ENCODE peak calls at places on chromosomes 4 and X, in nine cellular contexts. G, V, S, Q, K, J, T, D and R are unnamed samples.
A peak's percentile ranks its signal among the peaks of the same experiment; 100 is the strongest.

GRCh38 chr4:17787315-17787714 is 5.9 kb upstream of the FAM184B start:
- DNase-seq in S (no peak), Q (peak; percentile 78), K (no peak), J (no peak), D (no peak), V (peak; percentile 63), G (no peak), T (no peak), R (no peak)

GRCh38 chr4:4704267-4704666 is 155.2 kb upstream of the MSX1 start:
- DNase-seq in S (no peak), J (no peak), V (peak; percentile 86), T (no peak), Q (peak; percentile 41), K (no peak), G (no peak), D (no peak), R (no peak)

GRCh38 chr4:23041501-23041900 is 348.8 kb downstream of the GBA3 start:
- DNase-seq in K (no peak), V (no peak), Q (no peak), G (no peak), J (no peak), S (no peak), T (no peak), D (no peak), R (no peak)

GRCh38 chr4:81427605-81427922 is 44.1 kb downstream of the RASGEF1B start:
- DNase-seq in T (peak; percentile 4), Q (no peak), K (no peak), D (no peak), V (peak; percentile 7), J (no peak), G (no peak), S (no peak), R (no peak)

GRCh38 chr4:55824865-55825264 is 5.3 kb downstream of the EXOC1L start:
- DNase-seq in K (no peak), Q (no peak), V (no peak), J (no peak), D (no peak), S (no peak), G (no peak), T (no peak), R (no peak)

GRCh38 chr4:72569719-72570235 is 756 bp upstream of the ADAMTS3 start:
- DNase-seq in V (peak; percentile 37), T (no peak), D (no peak), J (no peak), S (no peak), G (no peak), K (no peak), Q (peak; percentile 17), R (no peak)

GRCh38 chr4:13547563-13548041 is 3.3 kb upstream of the NKX3-2 start:
- DNase-seq in D (no peak), Q (no peak), K (no peak), S (peak; percentile 46), J (no peak), G (no peak), V (no peak), T (no peak), R (no peak)

GRCh38 chrX:118325453-118325852 is 20.5 kb upstream of the WDR44 start:
- DNase-seq in S (peak; percentile 11), V (peak; percentile 29), T (no peak), J (no peak), Q (no peak), G (no peak), K (no peak), D (no peak), R (no peak)

GRCh38 chr4:86816463-86817107 is 32.6 kb downstream of the SLC10A6 start:
- DNase-seq in V (peak; percentile 41), T (no peak), G (no peak), K (no peak), S (no peak), J (peak; percentile 88), Q (peak; percentile 24), D (no peak), R (no peak)

GRCh38 chr4:5385741-5386251 is 322.6 kb downstream of the EVC2 start:
- DNase-seq in K (no peak), Q (no peak), V (no peak), J (no peak), D (no peak), G (no peak), T (no peak), S (no peak), R (no peak)

GRCh38 chr4:100995671-100996070 is 351.7 kb downstream of the PPP3CA start:
- DNase-seq in Q (no peak), T (no peak), K (no peak), V (no peak), D (no peak), J (no peak), S (no peak), G (no peak), R (no peak)

GRCh38 chr4:179399054-179399782 is 1957.0 kb upstream of the AGA start:
- DNase-seq in Q (no peak), K (no peak), D (no peak), J (no peak), T (no peak), G (no peak), S (no peak), V (no peak), R (no peak)

GRCh38 chr4:6250235-6250983 is 19.2 kb upstream of the WFS1 start:
- DNase-seq in D (peak; percentile 58), K (no peak), J (no peak), S (peak; percentile 77), T (peak; percentile 46), Q (peak; percentile 59), G (no peak), V (peak; percentile 80), R (no peak)

GRCh38 chrX:68109162-68109561 is 324.1 kb downstream of the OPHN1 start:
- DNase-seq in K (no peak), T (no peak), V (no peak), J (no peak), G (no peak), Q (no peak), S (no peak), D (no peak), R (no peak)

GRCh38 chr4:36242629-36243354 is 1.5 kb downstream of the ARAP2 start:
- DNase-seq in J (no peak), Q (no peak), G (no peak), T (no peak), D (no peak), V (no peak), S (no peak), K (no peak), R (no peak)

GRCh38 chr4:35541146-35541887 is 703.0 kb downstream of the ARAP2 start:
- DNase-seq in T (no peak), J (no peak), D (no peak), S (no peak), K (no peak), Q (no peak), G (no peak), V (no peak), R (no peak)

GRCh38 chr4:5979981-5980380 is 38.2 kb downstream of the C4orf50 start:
- DNase-seq in S (no peak), D (peak; percentile 37), V (no peak), G (no peak), K (peak; percentile 38), Q (no peak), T (peak; percentile 41), J (no peak), R (no peak)

GRCh38 chrX:129139837-129140679 is 383.2 kb downstream of the SMARCA1 start:
- DNase-seq in S (no peak), K (no peak), T (no peak), Q (no peak), G (no peak), V (no peak), D (no peak), J (no peak), R (no peak)

DNA sequence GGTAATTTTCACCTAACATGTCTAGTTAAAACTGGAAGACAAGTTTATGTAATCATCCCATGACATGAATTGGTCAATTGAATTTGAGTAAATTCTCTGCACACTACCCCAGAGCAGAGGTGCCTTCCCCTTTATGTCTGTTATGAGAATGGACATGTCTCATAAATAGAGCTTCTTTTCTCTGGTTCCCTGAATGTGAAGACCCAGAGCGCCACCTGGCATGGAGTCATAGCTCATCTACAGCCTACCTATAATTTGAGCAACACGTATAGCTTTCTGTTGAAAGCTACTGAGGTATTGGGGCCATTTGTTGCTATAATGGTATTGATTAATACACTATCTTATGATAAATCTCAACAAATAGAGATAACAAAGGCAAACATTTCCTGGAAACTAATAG is 626.5 kb upstream of the GALNTL6 start:
- DNase-seq in D (no peak), T (no peak), S (peak; percentile 25), J (no peak), K (no peak), V (no peak), G (no peak), Q (no peak), R (no peak)
- TF ChIP-seq CTCF in D (no peak), T (no peak), S (peak; percentile 9), J (no peak), K (no peak), V (no peak), G (no peak), Q (no peak), R (no peak)

GRCh38 chrX:123732679-123733363 is at the start of gene THOC2:
- DNase-seq in J (peak; percentile 63), S (peak; percentile 88), G (peak; percentile 59), D (peak; percentile 77), Q (peak; percentile 82), V (peak; percentile 87), T (peak; percentile 67), K (peak; percentile 90), R (peak; percentile 82)
- TF ChIP-seq CTCF in J (no peak), S (peak; percentile 31), G (peak; percentile 32), D (no peak), Q (peak; percentile 42), V (peak; percentile 56), T (peak; percentile 49), K (peak; percentile 17), R (peak; percentile 61)

DNA sequence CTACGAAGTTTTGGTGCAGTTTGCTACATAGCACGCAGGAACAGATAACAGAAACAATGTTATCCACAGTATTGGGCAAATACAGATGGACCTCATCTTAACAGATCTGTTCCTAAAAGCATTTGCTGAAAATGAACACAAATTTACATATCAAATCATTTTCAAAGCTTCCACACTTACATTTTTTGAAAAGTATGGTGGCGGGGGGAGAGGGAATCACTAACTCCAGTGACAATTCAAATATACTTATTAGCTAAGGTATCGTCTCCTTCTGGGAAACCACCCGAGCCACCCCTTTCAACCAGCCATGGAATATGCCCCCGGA is 175.0 kb downstream of the NSUN7 start:
- DNase-seq in D (no peak), Q (no peak), K (no peak), G (no peak), T (no peak), V (no peak), J (no peak), S (no peak), R (no peak)
- TF ChIP-seq CTCF in D (no peak), Q (no peak), K (no peak), G (no peak), T (no peak), V (no peak), J (no peak), S (no peak), R (no peak)

GRCh38 chrX:114615765-114616164 is 31.9 kb downstream of the HTR2C start:
- DNase-seq in J (no peak), D (no peak), G (no peak), V (no peak), S (no peak), K (no peak), Q (no peak), T (no peak), R (no peak)

DNA sequence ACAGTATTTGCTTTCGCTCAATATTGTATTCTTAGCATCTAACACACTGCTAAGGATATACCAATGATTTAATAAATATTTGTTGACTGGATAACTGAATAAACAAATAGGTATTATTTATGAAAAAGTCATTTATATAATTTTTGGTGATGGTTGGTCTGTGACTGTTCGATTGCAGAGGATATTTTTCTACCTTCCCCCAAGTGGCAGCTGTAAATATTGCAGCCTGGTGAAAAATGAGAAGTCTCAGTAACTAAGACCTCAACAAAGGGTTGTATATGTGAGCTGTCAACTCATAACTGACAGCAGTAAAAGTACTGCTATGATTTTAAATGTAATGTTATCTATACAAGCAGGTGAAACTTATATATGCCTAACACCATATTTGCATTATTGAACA is 36.0 kb downstream of the HTR2C start:
- DNase-seq in D (no peak), G (no peak), Q (no peak), S (peak; percentile 1), T (peak; percentile 9), K (no peak), V (peak; percentile 7), J (no peak), R (no peak)
- TF ChIP-seq CTCF in D (no peak), G (peak; percentile 64), Q (peak; percentile 25), S (peak; percentile 26), T (peak; percentile 68), K (no peak), V (peak; percentile 43), J (peak; percentile 19), R (peak; percentile 76)